ENCODE peak calls at places on chromosome 4, in four cellular contexts. A, J, Y and Z are unnamed samples.

GRCh38 chr4:19698961-19699360 is 552.7 kb upstream of the SLIT2 start:
- DNase-seq in A (no peak), J (no peak), Y (no peak), Z (peak; percentile 28)

GRCh38 chr4:2461246-2461960 is 7.5 kb upstream of the RNF4 start:
- DNase-seq in A (no peak), J (no peak), Y (no peak), Z (no peak)

GRCh38 chr4:53863731-53864130 is 200.7 kb downstream of the CHIC2 start:
- DNase-seq in A (no peak), J (no peak), Y (no peak), Z (peak; percentile 82)

GRCh38 chr4:137510866-137511265 is 21.4 kb downstream of the PCDH18 start:
- DNase-seq in A (peak; percentile 85), J (peak; percentile 96), Y (peak; percentile 84), Z (peak; percentile 99)

GRCh38 chr4:140969296-140969695 is 164.0 kb downstream of the RNF150 start:
- DNase-seq in A (no peak), J (no peak), Y (no peak), Z (no peak)

GRCh38 chr4:173025131-173025530 is 143.5 kb upstream of the GALNT7 start:
- DNase-seq in A (peak; percentile 79), J (peak; percentile 77), Y (peak; percentile 64), Z (peak; percentile 85)

GRCh38 chr4:56315543-56315942 is 71.7 kb downstream of the AASDH start:
- DNase-seq in A (no peak), J (no peak), Y (no peak), Z (no peak)

GRCh38 chr4:7281316-7282093 is 89.2 kb downstream of the SORCS2 start:
- DNase-seq in A (no peak), J (peak; percentile 25), Y (peak; percentile 17), Z (no peak)

GRCh38 chr4:76250962-76251361 is 559 bp upstream of the FAM47E start:
- DNase-seq in A (no peak), J (no peak), Y (no peak), Z (no peak)